ENCODE peak calls at places on chromosome 16, in ten cellular contexts. One of them, this sample, is unnamed.
A peak's percentile ranks its signal among the peaks of the same experiment; 100 is the strongest.

GRCh38 chr16:19884611-19885455 is at the start of gene GPRC5B:
- DNase-seq in GM12878: no peak
- DNase-seq in dorsolateral prefrontal cortex: peak; percentile 51
- DNase-seq in AG09309: no peak
- DNase-seq in Peyer's patch: no peak
- DNase-seq in CD8-positive, alpha-beta T cell: peak; percentile 32
- DNase-seq in fibroblast of pulmonary artery: peak; percentile 46
- DNase-seq in foreskin fibroblast: peak; percentile 40
- DNase-seq in AG04449: no peak
- DNase-seq in upper lobe of right lung: peak; percentile 67
- DNase-seq in this sample: no peak

GRCh38 chr16:55494994-55495421 is 13.9 kb upstream of the LPCAT2 start:
- DNase-seq in GM12878: no peak
- DNase-seq in dorsolateral prefrontal cortex: no peak
- DNase-seq in AG09309: peak; percentile 88
- DNase-seq in Peyer's patch: no peak
- DNase-seq in CD8-positive, alpha-beta T cell: no peak
- DNase-seq in fibroblast of pulmonary artery: peak; percentile 96
- DNase-seq in foreskin fibroblast: peak; percentile 94
- DNase-seq in AG04449: peak; percentile 98
- DNase-seq in upper lobe of right lung: no peak
- DNase-seq in this sample: peak; percentile 62

GRCh38 chr16:88453621-88454314 is 688 bp downstream of the ZFPM1 start:
- DNase-seq in GM12878: no peak
- DNase-seq in dorsolateral prefrontal cortex: no peak
- DNase-seq in AG09309: no peak
- DNase-seq in Peyer's patch: no peak
- DNase-seq in CD8-positive, alpha-beta T cell: no peak
- DNase-seq in fibroblast of pulmonary artery: no peak
- DNase-seq in foreskin fibroblast: peak; percentile 55
- DNase-seq in AG04449: no peak
- DNase-seq in upper lobe of right lung: no peak
- DNase-seq in this sample: no peak

GRCh38 chr16:80407265-80407987 is 133.4 kb upstream of the DYNLRB2 start:
- DNase-seq in GM12878: no peak
- DNase-seq in dorsolateral prefrontal cortex: no peak
- DNase-seq in AG09309: no peak
- DNase-seq in Peyer's patch: no peak
- DNase-seq in CD8-positive, alpha-beta T cell: no peak
- DNase-seq in fibroblast of pulmonary artery: no peak
- DNase-seq in foreskin fibroblast: no peak
- DNase-seq in AG04449: no peak
- DNase-seq in upper lobe of right lung: no peak
- DNase-seq in this sample: no peak

GRCh38 chr16:81627024-81627423 is 152.1 kb upstream of the PLCG2 start:
- DNase-seq in GM12878: no peak
- DNase-seq in dorsolateral prefrontal cortex: no peak
- DNase-seq in AG09309: no peak
- DNase-seq in Peyer's patch: no peak
- DNase-seq in CD8-positive, alpha-beta T cell: no peak
- DNase-seq in fibroblast of pulmonary artery: peak; percentile 35
- DNase-seq in foreskin fibroblast: peak; percentile 56
- DNase-seq in AG04449: no peak
- DNase-seq in upper lobe of right lung: no peak
- DNase-seq in this sample: no peak

GRCh38 chr16:66438536-66438935 is 11.4 kb downstream of the BEAN1 start:
- DNase-seq in GM12878: no peak
- DNase-seq in dorsolateral prefrontal cortex: no peak
- DNase-seq in AG09309: no peak
- DNase-seq in Peyer's patch: no peak
- DNase-seq in CD8-positive, alpha-beta T cell: no peak
- DNase-seq in fibroblast of pulmonary artery: no peak
- DNase-seq in foreskin fibroblast: no peak
- DNase-seq in AG04449: no peak
- DNase-seq in upper lobe of right lung: no peak
- DNase-seq in this sample: no peak

GRCh38 chr16:87635541-87636049 is 33.3 kb downstream of the JPH3 start:
- DNase-seq in GM12878: no peak
- DNase-seq in dorsolateral prefrontal cortex: peak; percentile 84
- DNase-seq in AG09309: no peak
- DNase-seq in Peyer's patch: peak; percentile 78
- DNase-seq in CD8-positive, alpha-beta T cell: peak; percentile 66
- DNase-seq in fibroblast of pulmonary artery: peak; percentile 22
- DNase-seq in foreskin fibroblast: peak; percentile 59
- DNase-seq in AG04449: no peak
- DNase-seq in upper lobe of right lung: peak; percentile 80
- DNase-seq in this sample: no peak

GRCh38 chr16:87621976-87622713 is 19.8 kb downstream of the JPH3 start:
- DNase-seq in GM12878: no peak
- DNase-seq in dorsolateral prefrontal cortex: no peak
- DNase-seq in AG09309: no peak
- DNase-seq in Peyer's patch: no peak
- DNase-seq in CD8-positive, alpha-beta T cell: no peak
- DNase-seq in fibroblast of pulmonary artery: no peak
- DNase-seq in foreskin fibroblast: no peak
- DNase-seq in AG04449: no peak
- DNase-seq in upper lobe of right lung: no peak
- DNase-seq in this sample: no peak

GRCh38 chr16:86604436-86605220 is 26.3 kb downstream of the FOXL1 start:
- DNase-seq in GM12878: no peak
- DNase-seq in dorsolateral prefrontal cortex: no peak
- DNase-seq in AG09309: no peak
- DNase-seq in Peyer's patch: peak; percentile 25
- DNase-seq in CD8-positive, alpha-beta T cell: peak; percentile 15
- DNase-seq in fibroblast of pulmonary artery: no peak
- DNase-seq in foreskin fibroblast: no peak
- DNase-seq in AG04449: no peak
- DNase-seq in upper lobe of right lung: no peak
- DNase-seq in this sample: no peak

GRCh38 chr16:22030087-22030812 is 22.3 kb downstream of the MOSMO start:
- DNase-seq in GM12878: no peak
- DNase-seq in dorsolateral prefrontal cortex: no peak
- DNase-seq in AG09309: no peak
- DNase-seq in Peyer's patch: no peak
- DNase-seq in CD8-positive, alpha-beta T cell: no peak
- DNase-seq in fibroblast of pulmonary artery: no peak
- DNase-seq in foreskin fibroblast: no peak
- DNase-seq in AG04449: no peak
- DNase-seq in upper lobe of right lung: no peak
- DNase-seq in this sample: no peak

GRCh38 chr16:30585022-30585399 is 486 bp downstream of the ZNF785 start:
- DNase-seq in GM12878: no peak
- DNase-seq in dorsolateral prefrontal cortex: no peak
- DNase-seq in AG09309: no peak
- DNase-seq in Peyer's patch: peak; percentile 29
- DNase-seq in CD8-positive, alpha-beta T cell: no peak
- DNase-seq in fibroblast of pulmonary artery: peak; percentile 26
- DNase-seq in foreskin fibroblast: no peak
- DNase-seq in AG04449: no peak
- DNase-seq in upper lobe of right lung: no peak
- DNase-seq in this sample: no peak

GRCh38 chr16:87017388-87018012 is 299.7 kb downstream of the C16orf95 start:
- DNase-seq in GM12878: no peak
- DNase-seq in dorsolateral prefrontal cortex: no peak
- DNase-seq in AG09309: peak; percentile 88
- DNase-seq in Peyer's patch: no peak
- DNase-seq in CD8-positive, alpha-beta T cell: no peak
- DNase-seq in fibroblast of pulmonary artery: peak; percentile 83
- DNase-seq in foreskin fibroblast: peak; percentile 88
- DNase-seq in AG04449: peak; percentile 71
- DNase-seq in upper lobe of right lung: no peak
- DNase-seq in this sample: no peak

GRCh38 chr16:67884684-67885083 is at the start of gene NRN1L:
- DNase-seq in GM12878: no peak
- DNase-seq in dorsolateral prefrontal cortex: peak; percentile 93
- DNase-seq in AG09309: no peak
- DNase-seq in Peyer's patch: peak; percentile 31
- DNase-seq in CD8-positive, alpha-beta T cell: no peak
- DNase-seq in fibroblast of pulmonary artery: peak; percentile 91
- DNase-seq in foreskin fibroblast: peak; percentile 98
- DNase-seq in AG04449: peak; percentile 37
- DNase-seq in upper lobe of right lung: peak; percentile 91
- DNase-seq in this sample: peak; percentile 91

GRCh38 chr16:3101018-3101840 is 2.1 kb upstream of the ZSCAN10 start:
- DNase-seq in GM12878: no peak
- DNase-seq in dorsolateral prefrontal cortex: no peak
- DNase-seq in AG09309: no peak
- DNase-seq in Peyer's patch: peak; percentile 25
- DNase-seq in CD8-positive, alpha-beta T cell: no peak
- DNase-seq in fibroblast of pulmonary artery: peak; percentile 40
- DNase-seq in foreskin fibroblast: peak; percentile 43
- DNase-seq in AG04449: no peak
- DNase-seq in upper lobe of right lung: no peak
- DNase-seq in this sample: no peak
- TF ChIP-seq CTCF in GM12878: peak; percentile 86
- TF ChIP-seq CTCF in dorsolateral prefrontal cortex: peak; percentile 25
- TF ChIP-seq CTCF in AG09309: peak; percentile 56
- TF ChIP-seq CTCF in Peyer's patch: peak; percentile 61
- TF ChIP-seq CTCF in CD8-positive, alpha-beta T cell: peak; percentile 70
- TF ChIP-seq CTCF in fibroblast of pulmonary artery: peak; percentile 58
- TF ChIP-seq CTCF in foreskin fibroblast: peak; percentile 62
- TF ChIP-seq CTCF in AG04449: peak; percentile 43
- TF ChIP-seq CTCF in upper lobe of right lung: peak; percentile 52
- TF ChIP-seq CTCF in this sample: no peak

GRCh38 chr16:4265676-4266075 is 7.1 kb downstream of the TFAP4 start:
- DNase-seq in GM12878: no peak
- DNase-seq in dorsolateral prefrontal cortex: no peak
- DNase-seq in AG09309: no peak
- DNase-seq in Peyer's patch: no peak
- DNase-seq in CD8-positive, alpha-beta T cell: no peak
- DNase-seq in fibroblast of pulmonary artery: no peak
- DNase-seq in foreskin fibroblast: no peak
- DNase-seq in AG04449: no peak
- DNase-seq in upper lobe of right lung: no peak
- DNase-seq in this sample: no peak

GRCh38 chr16:4262303-4262835 is 10.5 kb downstream of the TFAP4 start:
- DNase-seq in GM12878: no peak
- DNase-seq in dorsolateral prefrontal cortex: no peak
- DNase-seq in AG09309: no peak
- DNase-seq in Peyer's patch: no peak
- DNase-seq in CD8-positive, alpha-beta T cell: no peak
- DNase-seq in fibroblast of pulmonary artery: no peak
- DNase-seq in foreskin fibroblast: no peak
- DNase-seq in AG04449: no peak
- DNase-seq in upper lobe of right lung: no peak
- DNase-seq in this sample: no peak

GRCh38 chr16:4264546-4264945 is 8.3 kb downstream of the TFAP4 start:
- DNase-seq in GM12878: no peak
- DNase-seq in dorsolateral prefrontal cortex: no peak
- DNase-seq in AG09309: no peak
- DNase-seq in Peyer's patch: no peak
- DNase-seq in CD8-positive, alpha-beta T cell: no peak
- DNase-seq in fibroblast of pulmonary artery: no peak
- DNase-seq in foreskin fibroblast: peak; percentile 75
- DNase-seq in AG04449: no peak
- DNase-seq in upper lobe of right lung: no peak
- DNase-seq in this sample: no peak

GRCh38 chr16:4261557-4262172 is 11.2 kb downstream of the TFAP4 start:
- DNase-seq in GM12878: no peak
- DNase-seq in dorsolateral prefrontal cortex: peak; percentile 6
- DNase-seq in AG09309: no peak
- DNase-seq in Peyer's patch: no peak
- DNase-seq in CD8-positive, alpha-beta T cell: no peak
- DNase-seq in fibroblast of pulmonary artery: peak; percentile 27
- DNase-seq in foreskin fibroblast: peak; percentile 51
- DNase-seq in AG04449: no peak
- DNase-seq in upper lobe of right lung: no peak
- DNase-seq in this sample: no peak

GRCh38 chr16:4263504-4264436 is 9.1 kb downstream of the TFAP4 start:
- DNase-seq in GM12878: no peak
- DNase-seq in dorsolateral prefrontal cortex: no peak
- DNase-seq in AG09309: peak; percentile 64
- DNase-seq in Peyer's patch: peak; percentile 30
- DNase-seq in CD8-positive, alpha-beta T cell: no peak
- DNase-seq in fibroblast of pulmonary artery: peak; percentile 92
- DNase-seq in foreskin fibroblast: peak; percentile 99
- DNase-seq in AG04449: no peak
- DNase-seq in upper lobe of right lung: peak; percentile 73
- DNase-seq in this sample: no peak
- H3K4me3 ChIP-seq in GM12878: no peak overlapping the region
- H3K4me3 ChIP-seq in dorsolateral prefrontal cortex: no peak overlapping the region
- H3K4me3 ChIP-seq in AG09309: no peak overlapping the region
- H3K4me3 ChIP-seq in Peyer's patch: no peak overlapping the region
- H3K4me3 ChIP-seq in CD8-positive, alpha-beta T cell: no peak overlapping the region
- H3K4me3 ChIP-seq in fibroblast of pulmonary artery: no peak overlapping the region
- H3K4me3 ChIP-seq in foreskin fibroblast: peak overlapping the region; percentile 55
- H3K4me3 ChIP-seq in AG04449: peak overlapping the region; percentile 49
- H3K4me3 ChIP-seq in upper lobe of right lung: no peak overlapping the region
- H3K4me3 ChIP-seq in this sample: peak overlapping the region; percentile 7

GRCh38 chr16:53692146-53692545 is 11.5 kb downstream of the RPGRIP1L start:
- DNase-seq in GM12878: no peak
- DNase-seq in dorsolateral prefrontal cortex: no peak
- DNase-seq in AG09309: no peak
- DNase-seq in Peyer's patch: no peak
- DNase-seq in CD8-positive, alpha-beta T cell: no peak
- DNase-seq in fibroblast of pulmonary artery: peak; percentile 41
- DNase-seq in foreskin fibroblast: no peak
- DNase-seq in AG04449: no peak
- DNase-seq in upper lobe of right lung: no peak
- DNase-seq in this sample: no peak
- TF ChIP-seq CTCF in GM12878: no peak
- TF ChIP-seq CTCF in dorsolateral prefrontal cortex: no peak
- TF ChIP-seq CTCF in AG09309: no peak
- TF ChIP-seq CTCF in Peyer's patch: no peak
- TF ChIP-seq CTCF in CD8-positive, alpha-beta T cell: no peak
- TF ChIP-seq CTCF in fibroblast of pulmonary artery: peak; percentile 32
- TF ChIP-seq CTCF in foreskin fibroblast: peak; percentile 15
- TF ChIP-seq CTCF in AG04449: peak; percentile 21
- TF ChIP-seq CTCF in upper lobe of right lung: no peak
- TF ChIP-seq CTCF in this sample: no peak

DNA sequence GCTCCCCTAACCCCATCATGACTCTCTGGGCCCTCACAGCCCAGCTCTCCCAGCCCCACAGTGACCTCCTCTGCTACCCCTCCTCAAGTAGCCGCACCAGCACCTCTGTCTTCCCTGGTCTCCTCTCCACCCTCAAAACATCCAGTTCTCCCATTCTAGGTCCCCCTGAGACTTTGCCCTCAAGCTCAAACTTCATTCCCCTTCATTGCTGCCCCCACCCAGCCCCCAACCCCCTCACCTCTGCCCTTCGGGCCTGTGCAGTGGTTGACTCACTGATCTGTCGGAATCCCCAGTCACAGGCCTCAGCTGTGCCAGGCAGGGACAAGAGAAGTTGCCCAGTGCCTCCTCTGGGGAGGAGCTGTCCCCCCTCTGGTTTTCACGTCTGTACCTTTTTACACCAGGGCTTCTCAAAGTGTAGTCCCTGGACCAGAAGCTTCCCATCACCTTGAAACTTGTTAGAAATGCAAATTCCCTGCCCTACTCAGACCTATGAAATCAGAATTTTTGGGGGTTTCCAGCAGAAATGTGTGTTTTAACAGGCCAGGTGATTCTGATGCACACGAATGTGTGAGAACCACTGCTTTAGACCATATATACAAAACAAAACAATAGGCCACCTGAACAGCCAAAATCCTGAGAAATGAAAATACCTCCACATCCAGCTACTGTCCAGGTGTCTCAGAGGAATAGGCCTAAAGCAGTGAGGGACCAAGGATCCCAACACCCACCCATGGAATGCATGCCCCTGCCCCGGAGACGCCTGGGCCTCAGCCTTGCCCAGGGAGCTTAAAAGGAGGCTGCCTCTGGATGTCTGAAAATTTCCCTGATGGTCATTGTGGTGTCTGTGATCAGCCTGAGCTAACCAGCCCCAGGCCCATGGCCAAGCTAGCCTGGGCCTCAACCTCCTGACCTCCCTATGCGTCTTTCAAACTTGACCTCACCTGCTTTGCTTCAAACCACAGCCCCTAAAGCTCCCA is 853 bp upstream of the DOK4 start:
- DNase-seq in GM12878: no peak
- DNase-seq in dorsolateral prefrontal cortex: no peak
- DNase-seq in AG09309: no peak
- DNase-seq in Peyer's patch: no peak
- DNase-seq in CD8-positive, alpha-beta T cell: no peak
- DNase-seq in fibroblast of pulmonary artery: no peak
- DNase-seq in foreskin fibroblast: no peak
- DNase-seq in AG04449: no peak
- DNase-seq in upper lobe of right lung: peak; percentile 46
- DNase-seq in this sample: no peak
- H3K4me3 ChIP-seq in GM12878: peak overlapping the region; percentile 12
- H3K4me3 ChIP-seq in dorsolateral prefrontal cortex: peak overlapping the region; percentile 67
- H3K4me3 ChIP-seq in AG09309: peak overlapping the region; percentile 54
- H3K4me3 ChIP-seq in Peyer's patch: peak overlapping the region; percentile 74
- H3K4me3 ChIP-seq in CD8-positive, alpha-beta T cell: peak overlapping the region; percentile 33
- H3K4me3 ChIP-seq in fibroblast of pulmonary artery: no peak overlapping the region
- H3K4me3 ChIP-seq in foreskin fibroblast: peak overlapping the region; percentile 53
- H3K4me3 ChIP-seq in AG04449: no peak overlapping the region
- H3K4me3 ChIP-seq in upper lobe of right lung: peak overlapping the region; percentile 75
- H3K4me3 ChIP-seq in this sample: peak overlapping the region; percentile 76